ENCODE peak calls at places on chromosomes 13 and 19, in six cellular contexts. S is neural progenitor cell; Y is body of pancreas; B is naive thymus-derived CD4-positive, alpha-beta T cell; W is ascending aorta; C is fibroblast of lung. F is an unnamed sample.

GRCh38 chr19:47729468-47729798 is 15.9 kb upstream of the NOP53 start:
- DNase-seq in C (peak; percentile 84), B (no peak), Y (peak; percentile 94), W (peak; percentile 93), S (peak; percentile 33), F (peak; percentile 85)

GRCh38 chr19:29524201-29524911 is 1.4 kb upstream of the VSTM2B start:
- DNase-seq in C (no peak), W (no peak), S (peak; percentile 74), B (no peak), Y (no peak), F (no peak)

GRCh38 chr13:35979378-35979911 is 151.7 kb downstream of the DCLK1 start:
- DNase-seq in W (peak; percentile 93), S (no peak), Y (peak; percentile 50), C (peak; percentile 99), B (no peak), F (peak; percentile 81)

GRCh38 chr13:111947026-111947810 is 119.7 kb upstream of the SOX1 start:
- DNase-seq in W (no peak), B (no peak), S (no peak), Y (no peak), C (no peak), F (no peak)

GRCh38 chr19:1076951-1077350 is 10.0 kb downstream of the ARHGAP45 start:
- DNase-seq in C (no peak), Y (peak; percentile 53), S (no peak), W (peak; percentile 79), B (peak; percentile 97), F (peak; percentile 83)

GRCh38 chr13:20610006-20610405 is 43.0 kb downstream of the IFT88 start:
- DNase-seq in W (no peak), B (no peak), S (no peak), Y (no peak), C (peak; percentile 6), F (no peak)

GRCh38 chr19:46830864-46831263 is 19.8 kb downstream of the AP2S1 start:
- DNase-seq in S (no peak), B (no peak), C (no peak), W (no peak), Y (no peak), F (no peak)

GRCh38 chr13:109780880-109781383 is 5.5 kb downstream of the IRS2 start:
- DNase-seq in Y (no peak), B (no peak), C (no peak), W (no peak), S (no peak), F (peak; percentile 48)

GRCh38 chr13:40996433-40997095 is 22.6 kb downstream of the ELF1 start:
- DNase-seq in C (no peak), Y (no peak), W (no peak), S (no peak), B (no peak), F (no peak)

GRCh38 chr13:40993119-40993518 is 26.0 kb downstream of the ELF1 start:
- DNase-seq in B (no peak), Y (peak; percentile 56), S (peak; percentile 15), W (no peak), C (no peak), F (peak; percentile 26)

GRCh38 chr13:40993987-40994386 is 25.1 kb downstream of the ELF1 start:
- DNase-seq in W (no peak), B (no peak), S (no peak), Y (peak; percentile 79), C (no peak), F (no peak)

GRCh38 chr13:40995997-40996396 is 23.1 kb downstream of the ELF1 start:
- DNase-seq in S (no peak), Y (no peak), W (no peak), B (no peak), C (no peak), F (no peak)

DNA sequence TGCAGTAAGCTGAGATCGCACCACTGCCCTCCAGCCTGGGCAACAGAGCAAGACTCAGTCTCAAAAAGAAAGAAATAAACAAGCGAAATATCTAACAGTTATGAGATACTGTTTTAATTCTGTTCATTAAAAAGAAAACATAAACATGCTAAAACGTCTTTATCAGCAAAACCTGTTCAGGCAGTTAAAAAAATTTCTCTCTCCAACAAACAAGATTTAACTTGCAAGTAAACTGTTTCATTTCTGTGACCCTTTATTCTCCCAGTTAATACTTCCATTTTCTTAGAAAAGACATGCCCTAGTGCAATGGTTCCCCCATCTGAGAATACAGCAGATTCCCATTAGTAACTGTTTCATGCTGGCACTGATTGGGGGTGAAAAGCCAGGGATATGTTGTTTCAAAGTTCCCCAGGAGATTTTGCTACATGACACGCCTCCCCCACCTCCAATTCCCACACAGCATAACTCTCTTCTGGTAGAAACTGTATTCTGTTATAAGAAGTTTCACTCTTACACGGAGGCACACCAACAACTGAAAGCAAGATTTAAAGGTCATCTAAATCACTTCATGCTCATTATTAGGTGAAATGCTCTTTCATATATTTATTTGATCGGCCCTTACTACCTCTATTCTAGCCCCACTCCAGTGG is 24.4 kb downstream of the ELF1 start:
- DNase-seq in S (no peak), W (no peak), B (no peak), Y (no peak), C (no peak), F (no peak)
- H3K4me1 ChIP-seq in S (peaks cover 7% of the 10 kb centered on the region), W (peaks cover 4% of the 10 kb centered on the region), B (peaks cover 70% of the 10 kb centered on the region), Y (peaks cover 92% of the 10 kb centered on the region), C (no peaks in the 10 kb centered on the region), F (no peaks in the 10 kb centered on the region)

GRCh38 chr19:13985771-13986347 is 20.3 kb downstream of the RFX1 start:
- DNase-seq in S (no peak), Y (no peak), W (no peak), B (no peak), C (no peak), F (no peak)
- H3K27ac ChIP-seq in S (no peak overlapping the region), Y (no peak overlapping the region), W (peak overlapping the region; percentile 64), B (peak overlapping the region; percentile 97), C (no peak overlapping the region), F (peak overlapping the region; percentile 40)

GRCh38 chr19:17556995-17557394 is 1.5 kb downstream of the COLGALT1 start:
- DNase-seq in W (no peak), C (no peak), B (no peak), S (no peak), Y (no peak), F (no peak)
- H3K4me1 ChIP-seq in W (peaks cover 9% of the 10 kb centered on the region), C (peaks cover 8% of the 10 kb centered on the region), B (peaks cover 16% of the 10 kb centered on the region), S (no peaks in the 10 kb centered on the region), Y (peaks cover 16% of the 10 kb centered on the region), F (peaks cover 5% of the 10 kb centered on the region)

DNA sequence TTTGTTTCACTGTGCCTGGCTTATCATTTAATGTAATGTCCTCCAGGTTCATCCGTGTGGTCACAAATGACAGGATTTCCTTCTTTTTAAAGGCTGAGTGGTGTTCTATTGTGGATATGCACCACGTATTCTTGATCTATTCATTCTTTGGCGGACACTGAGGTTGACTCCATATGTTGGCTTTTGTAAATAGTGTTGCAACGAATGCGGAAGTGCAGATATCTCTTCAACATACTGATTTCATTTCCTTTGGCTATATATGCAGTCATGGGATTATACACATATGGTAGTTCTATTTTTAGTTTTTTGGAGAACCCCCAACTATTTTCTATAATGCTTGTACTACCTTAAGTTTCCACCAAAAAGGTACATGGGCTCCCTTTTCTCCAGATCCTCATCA is 13.0 kb downstream of the OR7A5 start:
- DNase-seq in Y (no peak), C (no peak), W (no peak), B (no peak), S (no peak), F (no peak)
- H3K27ac ChIP-seq in Y (no peak overlapping the region), C (no peak overlapping the region), W (no peak overlapping the region), B (no peak overlapping the region), S (no peak overlapping the region), F (no peak overlapping the region)

GRCh38 chr13:80828759-80829158 is 487.8 kb upstream of the SPRY2 start:
- DNase-seq in B (no peak), C (peak; percentile 21), W (no peak), Y (no peak), S (no peak), F (no peak)
- H3K4me1 ChIP-seq in B (no peaks in the 10 kb centered on the region), C (no peaks in the 10 kb centered on the region), W (no peaks in the 10 kb centered on the region), Y (peaks cover 15% of the 10 kb centered on the region), S (no peaks in the 10 kb centered on the region), F (no peaks in the 10 kb centered on the region)

DNA sequence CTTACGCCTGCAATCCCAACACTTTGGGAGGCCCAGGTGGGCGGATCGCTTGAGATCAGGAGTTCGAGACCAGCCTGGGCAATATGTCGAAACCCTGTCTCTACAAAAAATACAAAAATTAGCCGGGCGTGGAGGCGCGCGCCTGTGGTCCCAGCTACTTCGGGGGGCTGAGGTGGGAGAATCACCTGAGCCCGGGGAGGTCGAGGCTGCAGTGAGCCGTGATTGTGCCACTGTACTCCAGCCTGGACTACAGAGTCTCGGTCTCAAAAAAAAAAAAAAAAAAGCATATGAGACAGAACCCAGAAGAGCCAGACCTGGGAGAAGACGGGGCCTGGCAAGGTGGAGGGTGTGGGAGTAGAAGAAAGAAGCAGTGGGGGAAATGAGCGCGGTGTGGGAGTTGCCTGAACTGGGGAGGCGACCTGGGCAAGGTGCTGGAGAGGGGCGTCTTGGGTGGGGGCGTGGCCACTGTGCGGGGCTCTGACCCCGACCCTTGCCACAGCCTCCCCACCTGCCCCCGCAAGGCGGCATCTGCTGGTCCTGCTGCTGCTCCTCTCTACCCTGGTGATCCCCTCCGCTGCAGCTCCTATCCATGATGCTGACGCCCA is 508 bp downstream of the DKKL1 start:
- DNase-seq in S (no peak), W (no peak), B (no peak), Y (no peak), C (no peak), F (no peak)
- H3K27ac ChIP-seq in S (no peak overlapping the region), W (peak overlapping the region; percentile 88), B (no peak overlapping the region), Y (no peak overlapping the region), C (no peak overlapping the region), F (no peak overlapping the region)

GRCh38 chr19:4624301-4624700 is 15.0 kb upstream of the TNFAIP8L1 start:
- DNase-seq in C (no peak), S (no peak), B (no peak), Y (no peak), W (no peak), F (no peak)

GRCh38 chr19:4619668-4620294 is 19.5 kb upstream of the TNFAIP8L1 start:
- DNase-seq in B (no peak), C (no peak), W (no peak), S (no peak), Y (no peak), F (no peak)

GRCh38 chr19:4618019-4618418 is 21.3 kb upstream of the TNFAIP8L1 start:
- DNase-seq in B (no peak), Y (no peak), W (no peak), C (no peak), S (no peak), F (no peak)

GRCh38 chr19:4622695-4623421 is 16.5 kb upstream of the TNFAIP8L1 start:
- DNase-seq in C (no peak), Y (no peak), S (no peak), B (no peak), W (no peak), F (peak; percentile 28)

GRCh38 chr19:4620675-4621074 is 18.6 kb upstream of the TNFAIP8L1 start:
- DNase-seq in Y (no peak), C (no peak), W (no peak), B (no peak), S (no peak), F (peak; percentile 6)
- H3K4me1 ChIP-seq in Y (no peaks in the 10 kb centered on the region), C (no peaks in the 10 kb centered on the region), W (no peaks in the 10 kb centered on the region), B (no peaks in the 10 kb centered on the region), S (peaks cover 5% of the 10 kb centered on the region), F (no peaks in the 10 kb centered on the region)

DNA sequence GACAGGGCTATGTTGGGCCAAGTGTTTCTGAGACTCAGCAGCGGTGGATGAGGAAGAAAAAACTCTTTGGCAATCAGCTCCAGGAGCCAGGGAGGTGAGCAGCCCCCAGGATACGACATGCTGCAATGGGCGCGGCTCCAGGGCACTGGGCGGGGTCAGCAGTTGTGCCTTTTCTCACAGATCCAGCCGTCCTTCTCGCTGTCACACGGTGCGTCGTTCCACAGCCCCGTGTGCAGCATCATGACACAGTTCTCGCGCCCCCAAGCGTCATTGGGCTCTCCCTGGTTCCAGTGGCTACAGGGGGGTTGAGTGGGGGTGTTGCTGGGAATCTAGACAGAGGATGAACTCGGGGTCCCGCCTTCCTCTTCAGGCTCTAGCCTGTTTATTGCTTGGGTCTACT is 2.7 kb downstream of the CLEC4G start:
- DNase-seq in B (no peak), W (no peak), C (no peak), S (no peak), Y (no peak), F (no peak)
- H3K27ac ChIP-seq in B (no peak overlapping the region), W (no peak overlapping the region), C (no peak overlapping the region), S (no peak overlapping the region), Y (no peak overlapping the region), F (no peak overlapping the region)

F was measured in right cardiac atrium.